ENCODE peak calls at places on chromosomes 2 and 18, in seven cellular contexts. D is BE2C, T is glutamatergic neuron, M is stomach, E is mammary epithelial cell, P is nephron progenitor cell, F is PC-9. L is an unnamed sample.

GRCh38 chr2:108925286-108925685 is 63.7 kb downstream of the EDAR start:
- DNase-seq in T (no peak), E (no peak), M (no peak), F (no peak), D (no peak), P (no peak), L (no peak)

GRCh38 chr2:98134138-98134537 is 47.2 kb downstream of the VWA3B start:
- DNase-seq in F (no peak), M (no peak), T (peak), E (no peak), P (no peak), D (no peak), L (peak)

GRCh38 chr18:9835796-9836195 is 50.0 kb upstream of the TXNDC2 start:
- DNase-seq in E (no peak), F (no peak), T (no peak), D (no peak), P (no peak), M (no peak), L (no peak)

GRCh38 chr2:69559696-69560482 is 83.7 kb downstream of the AAK1 start:
- DNase-seq in D (no peak), M (no peak), F (peak), T (no peak), E (peak), P (peak), L (peak)

GRCh38 chr18:3093624-3094354 is 80.8 kb upstream of the LPIN2 start:
- DNase-seq in D (no peak), T (no peak), F (no peak), P (no peak), E (no peak), M (peak), L (no peak)

GRCh38 chr2:29518010-29518409 is 402.8 kb downstream of the CLIP4 start:
- DNase-seq in M (no peak), P (no peak), T (no peak), D (peak), F (no peak), E (no peak), L (peak)

GRCh38 chr2:38178556-38179419 is 102.8 kb upstream of the CYP1B1 start:
- DNase-seq in P (no peak), F (peak), E (peak), M (no peak), D (no peak), T (no peak), L (peak)

GRCh38 chr2:100215375-100215774 is 73.0 kb upstream of the AFF3 start:
- DNase-seq in M (no peak), F (no peak), E (no peak), D (no peak), T (no peak), P (no peak), L (no peak)

GRCh38 chr2:52931660-52932059 is 835.9 kb upstream of the CHAC2 start:
- DNase-seq in F (no peak), T (no peak), M (no peak), E (no peak), P (no peak), D (no peak), L (no peak)

GRCh38 chr2:188293601-188294482 is 2.2 kb downstream of the GULP1 start:
- DNase-seq in F (peak), M (peak), D (peak), T (peak), P (peak), E (peak), L (peak)

GRCh38 chr2:32192418-32192817 is 26.8 kb downstream of the SLC30A6 start:
- DNase-seq in P (no peak), D (no peak), M (no peak), E (no peak), T (no peak), F (no peak), L (no peak)

GRCh38 chr18:22189431-22189830 is 20.0 kb downstream of the GATA6 start:
- DNase-seq in E (no peak), P (no peak), M (no peak), F (no peak), T (no peak), D (no peak), L (no peak)

GRCh38 chr18:2002178-2002577 is 569.1 kb downstream of the METTL4 start:
- DNase-seq in M (no peak), T (no peak), E (no peak), F (no peak), P (no peak), D (no peak), L (no peak)

GRCh38 chr18:21463718-21464117 is 136.8 kb downstream of the ESCO1 start:
- DNase-seq in E (no peak), T (no peak), P (no peak), M (no peak), D (no peak), F (no peak), L (no peak)

GRCh38 chr18:24014062-24014985 is at the start of gene TTC39C:
- DNase-seq in T (peak), M (peak), D (peak), E (peak), F (peak), P (peak), L (peak)

GRCh38 chr2:68536000-68536399 is 68.6 kb downstream of the APLF start:
- DNase-seq in D (no peak), T (no peak), M (no peak), E (no peak), F (no peak), P (no peak), L (no peak)

GRCh38 chr2:24559714-24560113 is 68.7 kb downstream of the NCOA1 start:
- DNase-seq in T (no peak), E (peak), P (no peak), F (no peak), M (no peak), D (peak), L (no peak)

GRCh38 chr2:85753525-85754312 is at the start of gene ATOH8:
- DNase-seq in F (no peak), T (peak), P (peak), E (peak), D (peak), M (peak), L (peak)

GRCh38 chr2:226329180-226329579 is 470.4 kb downstream of the IRS1 start:
- DNase-seq in F (no peak), M (no peak), T (no peak), E (no peak), P (no peak), D (no peak), L (no peak)

GRCh38 chr2:164014068-164014577 is 278.3 kb upstream of the FIGN start:
- DNase-seq in M (no peak), E (no peak), T (no peak), P (no peak), F (no peak), D (no peak), L (peak)

GRCh38 chr2:118848381-118849225 is 1.2 kb upstream of the EN1 start:
- DNase-seq in E (no peak), M (no peak), F (no peak), D (no peak), T (no peak), P (peak), L (no peak)

GRCh38 chr2:202165945-202166344 is 72.5 kb downstream of the SUMO1 start:
- DNase-seq in F (no peak), E (no peak), P (no peak), D (no peak), M (no peak), T (no peak), L (no peak)

GRCh38 chr2:121014876-121015275 is 270.1 kb downstream of the TFCP2L1 start:
- DNase-seq in M (no peak), F (no peak), E (no peak), T (no peak), D (no peak), P (no peak), L (no peak)

GRCh38 chr2:10233131-10234012 is 69.3 kb upstream of the HPCAL1 start:
- DNase-seq in T (peak), D (no peak), E (no peak), M (no peak), F (no peak), P (peak), L (no peak)

GRCh38 chr18:37492952-37493351 is 72.6 kb downstream of the CELF4 start:
- DNase-seq in D (no peak), E (no peak), P (no peak), M (no peak), T (no peak), F (no peak), L (no peak)

GRCh38 chr2:96762529-96763253 is 2.0 kb downstream of the CNNM4 start:
- DNase-seq in P (no peak), E (no peak), T (no peak), M (no peak), F (peak), D (no peak), L (peak)

GRCh38 chr2:3637692-3638455 is 20.1 kb upstream of the ALLC start:
- DNase-seq in D (no peak), E (no peak), P (no peak), F (no peak), M (peak), T (no peak), L (no peak)

GRCh38 chr2:233952335-233952734 is 35.2 kb downstream of the TRPM8 start:
- DNase-seq in P (no peak), M (no peak), T (no peak), F (no peak), D (no peak), E (no peak), L (no peak)

GRCh38 chr2:239968717-239969116 is 56.4 kb downstream of the NDUFA10 start:
- DNase-seq in F (no peak), T (no peak), P (no peak), D (no peak), M (no peak), E (no peak), L (no peak)

GRCh38 chr2:176418768-176419167 is 149.5 kb downstream of the MTX2 start:
- DNase-seq in D (no peak), T (no peak), P (no peak), M (no peak), F (no peak), E (peak), L (no peak)

GRCh38 chr2:162123806-162124758 is 28.0 kb downstream of the GCG start:
- DNase-seq in E (peak), P (peak), D (no peak), F (no peak), T (no peak), M (no peak), L (peak)

DNA sequence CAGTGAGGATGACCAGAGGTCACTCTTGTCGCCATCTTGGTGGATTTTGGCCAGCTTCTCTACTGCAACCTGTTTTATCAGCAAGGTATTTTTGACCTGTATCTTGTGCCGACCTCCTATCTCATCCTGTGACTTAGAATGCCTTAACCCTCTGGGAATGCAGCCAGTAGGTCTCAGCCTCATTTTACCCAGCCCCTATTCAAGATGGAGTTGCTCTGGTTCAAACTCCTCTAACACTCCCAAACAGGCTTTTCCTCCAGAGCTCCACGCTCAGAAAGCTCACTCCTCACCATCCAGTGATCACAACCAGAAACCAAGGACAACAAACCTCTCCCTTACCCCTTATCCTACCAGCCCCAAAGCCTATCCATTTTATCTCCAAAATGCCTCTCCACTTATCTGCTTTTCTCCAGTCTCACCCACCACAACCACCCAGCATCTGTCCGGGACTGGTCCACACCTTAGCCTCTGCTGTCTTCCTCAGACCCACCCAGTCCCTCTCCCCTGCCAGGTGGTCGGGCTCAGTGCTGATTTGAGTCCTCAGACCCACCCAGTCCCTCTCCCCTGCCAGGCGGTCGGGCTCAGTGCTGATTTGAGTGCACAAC is 11.6 kb upstream of the SMAD7 start:
- DNase-seq in P (no peak), E (no peak), D (no peak), M (no peak), T (no peak), F (no peak), L (no peak)
- TF ChIP-seq CTCF in P (no peak), E (no peak), D (no peak), M (no peak), T (no peak), F (no peak), L (no peak)

GRCh38 chr2:51710222-51710621 is 678.3 kb upstream of the NRXN1 start:
- DNase-seq in M (no peak), T (peak), E (no peak), P (peak), F (no peak), D (peak), L (peak)
- TF ChIP-seq CTCF in M (no peak), T (peak), E (no peak), P (peak), F (no peak), D (peak), L (no peak)

DNA sequence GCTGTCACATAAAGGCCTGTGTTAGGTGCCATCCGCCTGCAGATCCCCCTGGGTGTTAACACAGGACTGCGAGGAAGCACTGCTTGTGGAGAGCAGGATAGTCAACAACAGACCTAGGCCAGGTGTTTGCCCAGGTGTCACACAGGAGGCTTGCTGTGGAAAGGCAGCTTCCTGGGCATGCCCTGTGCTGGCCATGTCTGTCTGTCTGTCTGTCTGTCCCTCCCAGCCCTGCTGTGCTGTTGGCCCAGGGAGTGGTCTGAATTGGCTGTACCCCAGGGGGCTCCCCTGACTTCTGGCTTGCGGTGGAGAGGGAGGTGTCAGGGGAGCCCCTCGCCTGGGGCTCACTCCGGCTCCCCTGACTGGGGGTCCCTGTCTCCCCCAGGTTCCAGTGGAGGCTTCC is 53.2 kb downstream of the SH3BP4 start:
- DNase-seq in D (no peak), F (no peak), T (no peak), P (no peak), M (no peak), E (no peak), L (no peak)
- TF ChIP-seq CTCF in D (no peak), F (no peak), T (no peak), P (no peak), M (no peak), E (no peak), L (no peak)

DNA sequence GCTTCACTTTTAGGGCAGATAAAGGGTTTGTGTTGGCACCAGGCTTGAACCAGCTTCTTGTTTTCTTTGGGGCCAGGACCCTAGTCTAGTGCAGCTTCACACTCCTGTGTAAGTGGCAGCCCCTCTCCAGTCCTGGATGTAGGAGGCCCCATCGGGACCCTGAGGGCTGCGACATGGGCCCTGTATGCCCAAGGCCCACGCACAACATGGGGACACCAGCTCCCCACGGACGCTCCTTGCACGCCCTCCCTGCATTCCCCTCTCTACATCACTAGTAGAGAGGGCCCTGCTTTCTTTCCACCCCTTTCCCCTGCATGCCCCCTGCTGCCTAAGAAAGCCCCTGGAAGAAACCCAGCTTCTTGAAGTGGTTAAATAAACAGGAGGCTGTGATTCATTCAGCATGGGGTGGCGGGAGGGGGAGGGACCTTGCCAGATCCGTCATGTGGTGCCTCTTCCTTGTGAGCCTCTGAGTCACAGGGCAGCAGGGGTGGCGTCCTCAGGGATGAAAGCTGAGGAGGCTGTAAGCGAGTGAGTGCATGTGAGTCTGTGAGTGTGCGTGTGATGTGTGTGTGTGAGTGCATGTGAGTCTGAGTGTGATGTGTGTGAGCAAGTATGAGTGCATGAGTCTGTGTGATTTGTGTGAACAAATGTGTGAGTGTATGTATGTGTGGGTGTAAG is 42.5 kb downstream of the COPS8 start:
- DNase-seq in F (peak), M (peak), T (no peak), D (peak), P (peak), E (peak), L (peak)
- TF ChIP-seq CTCF in F (no peak), M (no peak), T (no peak), D (no peak), P (no peak), E (no peak), L (no peak)

DNA sequence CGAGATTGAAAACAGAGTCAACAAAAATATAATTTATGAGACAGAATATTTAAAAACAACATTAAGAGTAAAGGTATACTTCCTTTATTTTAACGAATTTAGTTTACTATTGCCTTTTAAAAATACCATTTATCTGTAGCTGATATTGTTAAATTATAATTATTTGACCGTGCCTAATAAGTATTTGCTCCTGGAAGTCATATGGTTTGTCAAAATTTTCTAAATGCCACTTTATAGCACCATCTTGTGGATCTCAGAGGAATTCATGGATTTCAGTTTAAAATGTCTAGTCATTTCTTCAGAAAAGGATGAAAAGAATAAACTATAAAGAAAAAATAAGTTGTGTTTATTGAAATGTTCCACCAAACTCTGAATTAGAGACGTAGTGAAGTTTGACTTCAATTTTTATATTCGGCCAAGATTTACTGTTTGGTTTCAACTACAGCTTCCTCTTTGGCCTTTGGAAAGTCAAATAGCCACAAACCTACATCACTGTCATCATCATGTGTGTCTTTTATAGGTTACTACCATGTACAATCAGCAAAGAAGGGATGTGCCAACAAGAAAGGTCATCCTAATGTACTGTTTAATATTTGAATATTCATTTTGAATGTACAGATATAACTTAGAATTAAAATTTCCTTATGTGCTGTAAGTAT is 10.3 kb upstream of the FTCDNL1 start:
- DNase-seq in T (no peak), M (no peak), F (no peak), D (no peak), E (no peak), P (no peak), L (peak)
- TF ChIP-seq CTCF in T (peak), M (peak), F (peak), D (peak), E (peak), P (peak), L (peak)

GRCh38 chr2:241321033-241321432 is 5.3 kb downstream of the SEPTIN2 start:
- DNase-seq in T (no peak), M (no peak), E (no peak), P (no peak), F (no peak), D (no peak), L (no peak)
- TF ChIP-seq CTCF in T (no peak), M (no peak), E (no peak), P (no peak), F (no peak), D (no peak), L (no peak)

DNA sequence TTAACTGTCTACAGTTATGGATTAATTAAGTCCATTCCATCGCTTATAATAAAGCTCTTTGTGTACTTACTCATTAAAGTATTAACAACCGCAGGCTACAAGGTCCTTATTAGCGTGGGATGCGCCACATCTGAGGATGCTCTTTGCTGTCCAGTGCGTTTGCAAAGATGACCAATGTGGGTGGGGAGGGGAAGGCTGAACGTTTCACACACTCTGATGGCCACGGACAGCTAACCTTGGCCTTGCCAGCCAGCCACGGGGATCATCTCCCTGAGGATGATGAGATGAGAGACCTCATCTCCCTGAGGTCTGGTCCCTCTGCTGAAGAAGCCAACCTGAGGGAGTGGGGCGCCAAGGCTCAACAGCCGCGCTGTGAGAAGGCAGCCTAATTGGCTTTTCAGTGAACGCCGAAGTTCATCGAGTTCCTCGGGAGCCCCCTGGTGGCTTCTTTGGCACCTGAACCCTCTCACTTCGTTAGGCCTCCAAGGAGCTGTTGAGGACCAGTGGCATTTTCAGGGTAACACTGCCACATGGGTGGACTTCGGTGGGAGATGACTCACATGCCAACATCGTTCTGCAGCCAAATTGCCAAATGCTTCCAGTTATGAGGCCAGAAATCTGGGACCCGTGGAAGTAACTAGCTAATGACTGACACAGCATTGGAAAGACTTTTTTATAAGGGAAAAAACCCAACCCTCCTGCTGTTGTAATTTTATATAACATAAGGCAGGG is 69.3 kb upstream of the SEC11C start:
- DNase-seq in F (peak), P (peak), T (peak), M (peak), E (peak), D (peak), L (peak)
- TF ChIP-seq CTCF in F (peak), P (peak), T (peak), M (peak), E (peak), D (peak), L (peak)

GRCh38 chr2:210537021-210537650 is 19.3 kb upstream of the CPS1 start:
- DNase-seq in M (no peak), D (no peak), F (no peak), P (no peak), T (no peak), E (no peak), L (no peak)
- TF ChIP-seq CTCF in M (no peak), D (no peak), F (no peak), P (no peak), T (no peak), E (no peak), L (no peak)

GRCh38 chr2:190999949-191000665 is 13.9 kb downstream of the STAT1 start:
- DNase-seq in T (no peak), D (no peak), E (no peak), P (no peak), F (no peak), M (no peak), L (no peak)
- TF ChIP-seq CTCF in T (no peak), D (no peak), E (no peak), P (no peak), F (no peak), M (no peak), L (no peak)